ENCODE peak calls at places on chromosomes 1 and 21, in eight cellular contexts. One of them, this sample, is unnamed.

GRCh38 chr1:154833841-154834240 is 36.2 kb downstream of the KCNN3 start:
- DNase-seq in fibroblast of pulmonary artery: no peak
- DNase-seq in T-helper 22 cell: no peak
- DNase-seq in midbrain: no peak
- DNase-seq in activated CD4-positive, CD25-positive, alpha-beta regulatory T cell treated with anti-CD3 and anti-CD28 coated beads, Interleukin-2, amount 50 U/mL, for 72 hours: no peak
- DNase-seq in glomerular endothelial cell: no peak
- DNase-seq in putamen: no peak
- DNase-seq in neural crest cell: no peak
- DNase-seq in this sample: no peak

GRCh38 chr1:160975026-160975425 is 20.4 kb upstream of the ITLN2 start:
- DNase-seq in glomerular endothelial cell: no peak
- DNase-seq in T-helper 22 cell: no peak
- DNase-seq in activated CD4-positive, CD25-positive, alpha-beta regulatory T cell treated with anti-CD3 and anti-CD28 coated beads, Interleukin-2, amount 50 U/mL, for 72 hours: no peak
- DNase-seq in fibroblast of pulmonary artery: no peak
- DNase-seq in neural crest cell: no peak
- DNase-seq in midbrain: no peak
- DNase-seq in putamen: no peak
- DNase-seq in this sample: no peak

GRCh38 chr1:35637401-35637809 is 3.9 kb downstream of the PSMB2 start:
- DNase-seq in midbrain: peak
- DNase-seq in putamen: no peak
- DNase-seq in neural crest cell: no peak
- DNase-seq in glomerular endothelial cell: no peak
- DNase-seq in activated CD4-positive, CD25-positive, alpha-beta regulatory T cell treated with anti-CD3 and anti-CD28 coated beads, Interleukin-2, amount 50 U/mL, for 72 hours: no peak
- DNase-seq in fibroblast of pulmonary artery: peak
- DNase-seq in T-helper 22 cell: no peak
- DNase-seq in this sample: peak

GRCh38 chr1:81160696-81161095 is 640.0 kb upstream of the ADGRL2 start:
- DNase-seq in fibroblast of pulmonary artery: no peak
- DNase-seq in T-helper 22 cell: no peak
- DNase-seq in neural crest cell: no peak
- DNase-seq in midbrain: no peak
- DNase-seq in activated CD4-positive, CD25-positive, alpha-beta regulatory T cell treated with anti-CD3 and anti-CD28 coated beads, Interleukin-2, amount 50 U/mL, for 72 hours: no peak
- DNase-seq in putamen: no peak
- DNase-seq in glomerular endothelial cell: no peak
- DNase-seq in this sample: no peak

GRCh38 chr1:23393706-23394105 is 24.1 kb upstream of the ZNF436 start:
- DNase-seq in activated CD4-positive, CD25-positive, alpha-beta regulatory T cell treated with anti-CD3 and anti-CD28 coated beads, Interleukin-2, amount 50 U/mL, for 72 hours: no peak
- DNase-seq in glomerular endothelial cell: no peak
- DNase-seq in T-helper 22 cell: no peak
- DNase-seq in midbrain: no peak
- DNase-seq in putamen: no peak
- DNase-seq in fibroblast of pulmonary artery: peak
- DNase-seq in neural crest cell: no peak
- DNase-seq in this sample: peak

GRCh38 chr1:206935491-206936067 is 10.7 kb downstream of the PIGR start:
- DNase-seq in putamen: no peak
- DNase-seq in activated CD4-positive, CD25-positive, alpha-beta regulatory T cell treated with anti-CD3 and anti-CD28 coated beads, Interleukin-2, amount 50 U/mL, for 72 hours: peak
- DNase-seq in midbrain: no peak
- DNase-seq in fibroblast of pulmonary artery: peak
- DNase-seq in neural crest cell: peak
- DNase-seq in glomerular endothelial cell: no peak
- DNase-seq in T-helper 22 cell: no peak
- DNase-seq in this sample: peak

GRCh38 chr1:229579101-229579651 is 20.7 kb upstream of the ABCB10 start:
- DNase-seq in neural crest cell: peak
- DNase-seq in activated CD4-positive, CD25-positive, alpha-beta regulatory T cell treated with anti-CD3 and anti-CD28 coated beads, Interleukin-2, amount 50 U/mL, for 72 hours: no peak
- DNase-seq in midbrain: peak
- DNase-seq in fibroblast of pulmonary artery: peak
- DNase-seq in putamen: peak
- DNase-seq in glomerular endothelial cell: peak
- DNase-seq in T-helper 22 cell: no peak
- DNase-seq in this sample: peak

GRCh38 chr1:108050911-108051624 is 86.1 kb upstream of the VAV3 start:
- DNase-seq in T-helper 22 cell: no peak
- DNase-seq in glomerular endothelial cell: peak
- DNase-seq in neural crest cell: no peak
- DNase-seq in activated CD4-positive, CD25-positive, alpha-beta regulatory T cell treated with anti-CD3 and anti-CD28 coated beads, Interleukin-2, amount 50 U/mL, for 72 hours: no peak
- DNase-seq in putamen: no peak
- DNase-seq in midbrain: no peak
- DNase-seq in fibroblast of pulmonary artery: no peak
- DNase-seq in this sample: peak

GRCh38 chr21:25565272-25566199 is 41.7 kb downstream of the MRPL39 start:
- DNase-seq in fibroblast of pulmonary artery: no peak
- DNase-seq in midbrain: no peak
- DNase-seq in activated CD4-positive, CD25-positive, alpha-beta regulatory T cell treated with anti-CD3 and anti-CD28 coated beads, Interleukin-2, amount 50 U/mL, for 72 hours: no peak
- DNase-seq in putamen: no peak
- DNase-seq in neural crest cell: no peak
- DNase-seq in glomerular endothelial cell: no peak
- DNase-seq in T-helper 22 cell: no peak
- DNase-seq in this sample: no peak

GRCh38 chr1:204941415-204942338 is 71.0 kb downstream of the NFASC start:
- DNase-seq in neural crest cell: peak
- DNase-seq in glomerular endothelial cell: no peak
- DNase-seq in activated CD4-positive, CD25-positive, alpha-beta regulatory T cell treated with anti-CD3 and anti-CD28 coated beads, Interleukin-2, amount 50 U/mL, for 72 hours: peak
- DNase-seq in T-helper 22 cell: no peak
- DNase-seq in midbrain: peak
- DNase-seq in fibroblast of pulmonary artery: peak
- DNase-seq in putamen: peak
- DNase-seq in this sample: peak

GRCh38 chr1:183244466-183244865 is 58.4 kb downstream of the LAMC2 start:
- DNase-seq in midbrain: no peak
- DNase-seq in fibroblast of pulmonary artery: peak
- DNase-seq in T-helper 22 cell: no peak
- DNase-seq in putamen: no peak
- DNase-seq in glomerular endothelial cell: no peak
- DNase-seq in activated CD4-positive, CD25-positive, alpha-beta regulatory T cell treated with anti-CD3 and anti-CD28 coated beads, Interleukin-2, amount 50 U/mL, for 72 hours: no peak
- DNase-seq in neural crest cell: no peak
- DNase-seq in this sample: peak

GRCh38 chr1:109898842-109899241 is 11.8 kb upstream of the CSF1 start:
- DNase-seq in activated CD4-positive, CD25-positive, alpha-beta regulatory T cell treated with anti-CD3 and anti-CD28 coated beads, Interleukin-2, amount 50 U/mL, for 72 hours: no peak
- DNase-seq in fibroblast of pulmonary artery: no peak
- DNase-seq in midbrain: no peak
- DNase-seq in T-helper 22 cell: no peak
- DNase-seq in putamen: no peak
- DNase-seq in glomerular endothelial cell: peak
- DNase-seq in neural crest cell: no peak
- DNase-seq in this sample: no peak

GRCh38 chr1:54543729-54544496 is 4.1 kb upstream of the ACOT11 start:
- DNase-seq in neural crest cell: no peak
- DNase-seq in fibroblast of pulmonary artery: peak
- DNase-seq in glomerular endothelial cell: no peak
- DNase-seq in T-helper 22 cell: no peak
- DNase-seq in activated CD4-positive, CD25-positive, alpha-beta regulatory T cell treated with anti-CD3 and anti-CD28 coated beads, Interleukin-2, amount 50 U/mL, for 72 hours: no peak
- DNase-seq in putamen: no peak
- DNase-seq in midbrain: no peak
- DNase-seq in this sample: peak

GRCh38 chr1:206694551-206695124 is 9.9 kb downstream of the MAPKAPK2 start:
- DNase-seq in fibroblast of pulmonary artery: no peak
- DNase-seq in putamen: no peak
- DNase-seq in activated CD4-positive, CD25-positive, alpha-beta regulatory T cell treated with anti-CD3 and anti-CD28 coated beads, Interleukin-2, amount 50 U/mL, for 72 hours: no peak
- DNase-seq in midbrain: no peak
- DNase-seq in glomerular endothelial cell: no peak
- DNase-seq in neural crest cell: no peak
- DNase-seq in T-helper 22 cell: no peak
- DNase-seq in this sample: no peak

GRCh38 chr1:46131093-46131492 is 1.3 kb downstream of the PIK3R3 start:
- DNase-seq in putamen: no peak
- DNase-seq in neural crest cell: no peak
- DNase-seq in T-helper 22 cell: no peak
- DNase-seq in midbrain: no peak
- DNase-seq in glomerular endothelial cell: no peak
- DNase-seq in activated CD4-positive, CD25-positive, alpha-beta regulatory T cell treated with anti-CD3 and anti-CD28 coated beads, Interleukin-2, amount 50 U/mL, for 72 hours: no peak
- DNase-seq in fibroblast of pulmonary artery: peak
- DNase-seq in this sample: peak

This sample was measured in cardiac fibroblast.